ENCODE peak calls at places on chromosomes 7 and 10, in ten cellular contexts. B, Q, P, D, O, A, R, Y, F and S are unnamed samples.

GRCh38 chr7:26910221-26910620 is 45.8 kb upstream of the SKAP2 start:
- DNase-seq in Y (no peak), Q (no peak), P (peak), F (peak), D (peak), O (peak), A (no peak), B (peak), R (peak), S (no peak)

GRCh38 chr7:37342665-37343471 is 105.8 kb downstream of the ELMO1 start:
- DNase-seq in R (no peak), P (no peak), B (peak), Q (peak), A (no peak), O (no peak), Y (peak), F (peak), D (no peak), S (no peak)

GRCh38 chr7:155637155-155637554 is 7.3 kb upstream of the RBM33 start:
- DNase-seq in O (no peak), F (no peak), Y (no peak), Q (no peak), B (no peak), P (no peak), D (no peak), R (no peak), A (no peak), S (no peak)

GRCh38 chr7:141704741-141705140 is 2.8 kb upstream of the DENND11 start:
- DNase-seq in F (no peak), Y (no peak), B (peak), O (no peak), Q (no peak), A (no peak), P (no peak), D (no peak), R (no peak), S (no peak)

GRCh38 chr7:65379318-65379717 is 5.7 kb downstream of the ZNF92 start:
- DNase-seq in F (no peak), B (peak), A (no peak), P (no peak), O (no peak), Y (no peak), R (no peak), Q (no peak), D (no peak), S (no peak)

GRCh38 chr7:85508642-85509429 is 322.0 kb upstream of the SEMA3D start:
- DNase-seq in Q (no peak), P (no peak), Y (no peak), D (no peak), O (no peak), R (no peak), A (no peak), F (no peak), B (peak), S (no peak)

GRCh38 chr7:75967573-75967997 is 26.8 kb downstream of the TMEM120A start:
- DNase-seq in Y (no peak), R (no peak), Q (no peak), A (no peak), F (no peak), B (no peak), D (no peak), O (no peak), P (no peak), S (no peak)

GRCh38 chr10:93408788-93409187 is 73.3 kb downstream of the MYOF start:
- DNase-seq in B (no peak), Q (no peak), O (no peak), F (no peak), R (no peak), D (no peak), A (no peak), Y (no peak), P (no peak), S (no peak)

GRCh38 chr10:121078672-121079102 is 227.5 kb downstream of the WDR11 start:
- DNase-seq in F (no peak), Q (no peak), P (no peak), Y (no peak), D (peak), R (no peak), A (no peak), B (peak), O (no peak), S (no peak)

GRCh38 chr10:104941662-104942061 is 300.6 kb downstream of the SORCS3 start:
- DNase-seq in R (no peak), B (no peak), O (no peak), F (no peak), Q (no peak), A (no peak), Y (no peak), D (no peak), P (no peak), S (no peak)

GRCh38 chr7:119959811-119960210 is 313.2 kb upstream of the KCND2 start:
- DNase-seq in D (no peak), R (no peak), P (no peak), Q (no peak), F (no peak), B (peak), O (no peak), Y (no peak), A (no peak), S (no peak)

GRCh38 chr10:90089724-90090123 is 388.3 kb downstream of the KIF20B start:
- DNase-seq in R (no peak), P (no peak), O (no peak), Y (no peak), Q (no peak), D (no peak), A (no peak), B (no peak), F (no peak), S (no peak)

GRCh38 chr7:111083423-111083822 is 7.5 kb upstream of the LRRN3 start:
- DNase-seq in O (no peak), P (no peak), Y (peak), D (no peak), A (no peak), R (no peak), Q (no peak), B (no peak), F (peak), S (no peak)

GRCh38 chr7:1255083-1255816 is 22.6 kb downstream of the UNCX start:
- DNase-seq in F (no peak), P (no peak), B (no peak), Q (peak), O (no peak), Y (no peak), D (no peak), R (no peak), A (no peak), S (no peak)

GRCh38 chr10:79237801-79238520 is 109.3 kb upstream of the PPIF start:
- DNase-seq in F (no peak), Y (no peak), A (no peak), P (no peak), Q (no peak), O (no peak), R (no peak), B (peak), D (no peak), S (no peak)

GRCh38 chr10:91220954-91221696 is 662 bp downstream of the PCGF5 start:
- DNase-seq in Q (peak), F (peak), D (peak), B (peak), A (no peak), O (peak), P (no peak), R (no peak), Y (no peak), S (no peak)

GRCh38 chr10:24451325-24451820 is 242.4 kb downstream of the KIAA1217 start:
- DNase-seq in Y (no peak), A (no peak), Q (no peak), O (peak), F (no peak), D (no peak), B (no peak), R (no peak), P (no peak), S (no peak)

GRCh38 chr10:24446739-24447138 is 237.8 kb downstream of the KIAA1217 start:
- DNase-seq in B (peak), P (no peak), Q (no peak), O (no peak), A (no peak), Y (no peak), R (no peak), D (no peak), F (no peak), S (no peak)

GRCh38 chr10:24449334-24449740 is 240.4 kb downstream of the KIAA1217 start:
- DNase-seq in Y (no peak), B (peak), D (no peak), P (no peak), R (no peak), F (no peak), Q (no peak), A (no peak), O (no peak), S (no peak)

GRCh38 chr10:24449769-24450310 is 240.9 kb downstream of the KIAA1217 start:
- DNase-seq in O (no peak), A (no peak), D (no peak), Y (no peak), Q (no peak), P (no peak), R (no peak), B (no peak), F (no peak), S (no peak)

DNA sequence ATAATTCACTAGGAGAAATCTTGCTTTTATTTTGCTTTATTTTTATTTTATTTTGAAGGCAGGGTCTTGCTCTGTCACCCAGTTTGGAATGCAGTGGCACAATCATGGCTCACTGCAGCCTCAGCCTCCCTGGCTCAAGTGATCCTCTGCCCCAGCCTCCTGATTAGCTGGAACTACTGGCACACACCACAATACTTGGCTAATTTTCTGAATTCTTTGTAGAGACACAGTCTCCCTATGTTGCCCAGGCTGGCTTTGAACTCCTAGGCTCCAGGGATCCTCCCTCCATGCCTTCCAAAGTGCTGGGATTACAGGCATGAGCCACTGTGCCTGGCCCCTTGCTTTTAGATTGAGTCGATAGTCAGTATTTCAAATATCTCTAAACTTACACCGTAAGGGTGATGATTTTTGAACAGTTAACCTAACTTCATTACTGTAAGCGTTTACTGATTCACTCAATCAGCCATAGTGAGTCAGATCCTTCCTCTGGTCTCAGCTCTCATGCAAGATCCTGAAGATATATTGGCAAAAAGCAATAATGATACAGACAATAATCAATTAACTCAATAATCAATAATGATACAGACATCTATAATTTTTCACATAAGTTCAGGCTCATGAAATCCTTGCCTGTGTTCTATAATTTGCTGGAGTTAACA is 239.5 kb downstream of the KIAA1217 start:
- DNase-seq in F (no peak), Q (no peak), P (no peak), O (no peak), R (no peak), D (no peak), B (peak), Y (no peak), A (no peak), S (no peak)
- H3K27ac ChIP-seq in F (no peak), Q (no peak), P (no peak), O (no peak), R (no peak), D (no peak), B (peak), Y (no peak), A (peak), S (no peak)

DNA sequence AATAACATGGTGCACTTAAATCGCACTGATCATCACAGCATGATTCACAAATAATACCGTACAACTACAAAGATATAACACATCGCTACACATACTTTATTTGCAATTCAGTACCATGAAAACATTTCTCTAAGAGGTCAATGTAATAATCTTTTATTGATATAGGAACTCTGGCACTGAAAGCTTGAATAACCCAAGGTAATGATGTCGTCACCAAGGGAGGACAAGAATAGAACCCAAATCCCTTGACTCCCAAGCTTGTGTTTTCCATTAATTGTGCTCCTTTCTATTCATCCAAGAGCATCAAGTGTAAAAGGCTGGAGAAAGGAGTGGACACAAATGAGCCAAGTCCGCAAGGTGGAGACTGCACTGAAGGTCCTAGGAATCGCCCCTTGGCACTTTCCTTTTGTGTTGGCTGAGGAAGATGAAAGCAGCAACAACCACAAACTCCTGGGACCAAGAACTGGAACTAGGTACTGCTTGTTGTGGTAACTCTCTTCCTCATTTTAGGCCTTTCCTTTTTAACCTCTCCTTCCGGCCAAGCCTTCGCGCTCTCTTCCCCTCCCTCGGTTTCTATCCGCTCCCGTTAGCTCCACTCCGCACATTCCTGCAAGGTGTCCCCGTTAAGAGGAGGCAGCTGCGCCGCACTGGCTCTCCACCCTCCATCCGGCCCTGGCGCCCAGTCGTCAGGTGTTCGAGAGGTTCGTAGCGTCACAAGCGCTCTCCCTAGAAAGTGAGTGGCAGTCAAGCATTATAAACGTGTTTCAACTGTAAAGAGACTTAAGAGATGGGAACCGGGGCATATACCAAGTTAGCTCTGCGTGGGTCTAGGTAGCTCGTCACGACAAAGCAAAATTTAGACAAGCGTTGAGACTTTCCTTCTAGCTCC is 1.0 kb upstream of the CBLL1 start:
- DNase-seq in Y (peak), D (no peak), O (peak), Q (peak), B (no peak), A (peak), P (no peak), R (peak), F (no peak), S (no peak)
- H3K27ac ChIP-seq in Y (peak), D (peak), O (peak), Q (peak), B (peak), A (peak), P (peak), R (peak), F (peak), S (peak)

DNA sequence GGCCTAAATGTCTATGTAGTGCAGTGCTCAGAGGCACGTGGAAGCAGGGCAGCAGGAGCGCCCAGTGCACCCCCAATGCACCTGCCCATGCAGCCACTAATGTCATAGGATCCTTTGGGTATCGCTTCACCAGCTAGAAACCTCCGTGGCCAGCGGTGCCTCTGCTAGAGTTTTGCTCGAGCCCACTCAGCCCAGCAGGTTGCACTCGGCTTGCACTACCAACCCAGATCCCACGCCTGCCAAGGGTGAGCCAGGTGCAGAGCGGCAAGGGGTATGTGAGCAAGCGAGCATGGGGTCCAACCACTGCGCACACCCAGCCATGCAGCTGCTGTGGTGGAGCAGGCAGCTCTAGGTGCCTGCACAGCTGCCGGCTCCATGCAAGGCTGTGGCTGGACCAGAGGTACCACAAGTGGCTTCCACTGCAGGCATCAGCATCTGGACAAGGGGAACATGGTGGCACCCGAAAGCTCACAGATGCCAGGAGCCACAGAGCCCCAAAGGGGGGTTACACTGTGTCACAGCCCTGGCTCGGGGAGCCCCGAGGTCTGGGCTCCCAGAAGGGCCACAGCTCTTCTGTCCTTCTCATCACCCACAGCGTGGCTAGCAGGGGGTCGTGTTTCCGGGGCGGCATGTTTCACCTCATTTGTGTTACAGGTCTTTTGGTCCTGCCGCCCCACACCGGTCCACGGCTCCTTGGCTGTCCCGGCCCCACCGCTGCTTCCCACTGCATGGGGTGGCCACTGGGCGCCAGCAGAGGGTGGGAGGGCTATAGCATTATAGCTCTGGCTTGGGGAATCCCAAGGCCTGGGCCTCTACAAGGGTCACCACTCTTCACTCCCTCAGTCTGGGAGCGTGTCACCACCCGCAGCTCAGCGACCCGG is 2.3 kb upstream of the NCAPG2 start:
- DNase-seq in D (no peak), Y (no peak), R (no peak), O (no peak), A (no peak), B (no peak), F (no peak), P (no peak), Q (no peak), S (no peak)
- H3K27ac ChIP-seq in D (no peak), Y (no peak), R (no peak), O (no peak), A (no peak), B (no peak), F (no peak), P (no peak), Q (no peak), S (no peak)

DNA sequence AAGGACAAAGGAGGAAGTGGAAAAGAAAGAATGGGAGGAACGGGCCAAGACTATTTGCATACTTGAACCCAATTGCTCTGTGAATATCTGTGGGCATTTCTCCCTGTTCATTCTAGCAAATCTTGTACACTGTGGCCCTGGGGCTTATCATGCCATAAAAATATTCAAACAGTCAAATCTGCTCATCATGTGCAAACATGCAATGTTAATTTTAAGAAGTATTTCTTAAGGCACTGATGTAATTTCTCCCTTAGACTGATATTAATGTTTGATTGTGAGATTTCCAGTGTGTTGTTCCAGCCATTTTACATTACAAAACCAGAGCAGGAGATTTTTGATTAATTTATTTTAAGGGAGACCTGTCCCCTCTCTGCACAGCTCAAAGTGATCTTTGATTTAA is 65.3 kb upstream of the CREB5 start:
- DNase-seq in R (no peak), B (no peak), Q (no peak), Y (no peak), A (no peak), P (no peak), F (no peak), D (no peak), O (no peak), S (no peak)
- H3K27ac ChIP-seq in R (no peak), B (no peak), Q (no peak), Y (no peak), A (no peak), P (no peak), F (no peak), D (no peak), O (no peak), S (no peak)

GRCh38 chr7:149866817-149867447 is 6.8 kb upstream of the ATP6V0E2 start:
- DNase-seq in D (no peak), F (no peak), O (no peak), B (no peak), Q (no peak), P (no peak), Y (peak), R (no peak), A (peak), S (no peak)
- H3K27ac ChIP-seq in D (no peak), F (peak), O (no peak), B (no peak), Q (no peak), P (no peak), Y (no peak), R (no peak), A (no peak), S (no peak)